ENCODE peak calls at places on chromosomes 16 and 17, in five cellular contexts. One of them, this sample, is unnamed.

GRCh38 chr17:28493467-28493866 is 12.7 kb upstream of the FOXN1 start:
- DNase-seq in suprapubic skin: no peak
- DNase-seq in Peyer's patch: no peak
- DNase-seq in MCF 10A: no peak
- DNase-seq in neural crest cell: no peak
- DNase-seq in this sample: no peak

GRCh38 chr16:65249768-65250167 is 127.9 kb upstream of the CDH11 start:
- DNase-seq in neural crest cell: no peak
- DNase-seq in MCF 10A: no peak
- DNase-seq in suprapubic skin: no peak
- DNase-seq in Peyer's patch: no peak
- DNase-seq in this sample: no peak

GRCh38 chr17:76473541-76473985 is 6.2 kb downstream of the AANAT start:
- DNase-seq in suprapubic skin: no peak
- DNase-seq in neural crest cell: peak; percentile 36
- DNase-seq in MCF 10A: no peak
- DNase-seq in Peyer's patch: no peak
- DNase-seq in this sample: no peak

GRCh38 chr17:29390856-29391631 is 881 bp downstream of the TAOK1 start:
- DNase-seq in neural crest cell: peak; percentile 6
- DNase-seq in MCF 10A: peak; percentile 38
- DNase-seq in suprapubic skin: no peak
- DNase-seq in Peyer's patch: peak; percentile 50
- DNase-seq in this sample: peak; percentile 42

GRCh38 chr16:9048302-9048700 is 43.1 kb upstream of the HAPSTR1 start:
- DNase-seq in MCF 10A: no peak
- DNase-seq in Peyer's patch: no peak
- DNase-seq in suprapubic skin: no peak
- DNase-seq in neural crest cell: no peak
- DNase-seq in this sample: no peak

GRCh38 chr17:30550512-30551273 is 73.5 kb downstream of the GOSR1 start:
- DNase-seq in MCF 10A: peak; percentile 52
- DNase-seq in neural crest cell: no peak
- DNase-seq in Peyer's patch: peak; percentile 81
- DNase-seq in suprapubic skin: no peak
- DNase-seq in this sample: no peak

GRCh38 chr17:78965369-78965982 is 14.2 kb downstream of the LGALS3BP start:
- DNase-seq in suprapubic skin: no peak
- DNase-seq in neural crest cell: no peak
- DNase-seq in Peyer's patch: no peak
- DNase-seq in MCF 10A: no peak
- DNase-seq in this sample: no peak

GRCh38 chr17:73546770-73547345 is 97.4 kb downstream of the SDK2 start:
- DNase-seq in neural crest cell: no peak
- DNase-seq in Peyer's patch: peak; percentile 79
- DNase-seq in suprapubic skin: no peak
- DNase-seq in MCF 10A: peak; percentile 71
- DNase-seq in this sample: no peak

GRCh38 chr16:5046914-5047313 is 13.2 kb upstream of the NAGPA start:
- DNase-seq in suprapubic skin: no peak
- DNase-seq in Peyer's patch: no peak
- DNase-seq in neural crest cell: no peak
- DNase-seq in MCF 10A: no peak
- DNase-seq in this sample: no peak

GRCh38 chr17:8869416-8869815 is 1.9 kb upstream of the PIK3R6 start:
- DNase-seq in MCF 10A: no peak
- DNase-seq in neural crest cell: no peak
- DNase-seq in Peyer's patch: peak; percentile 40
- DNase-seq in suprapubic skin: no peak
- DNase-seq in this sample: no peak

GRCh38 chr17:29107933-29108805 is 65.2 kb downstream of the PIPOX start:
- DNase-seq in suprapubic skin: no peak
- DNase-seq in MCF 10A: peak; percentile 39
- DNase-seq in Peyer's patch: no peak
- DNase-seq in neural crest cell: no peak
- DNase-seq in this sample: no peak

GRCh38 chr17:16925461-16926060 is 46.4 kb downstream of the TNFRSF13B start:
- DNase-seq in Peyer's patch: peak; percentile 34
- DNase-seq in neural crest cell: no peak
- DNase-seq in suprapubic skin: peak; percentile 71
- DNase-seq in MCF 10A: no peak
- DNase-seq in this sample: no peak

GRCh38 chr16:61374071-61374470 is 662.2 kb downstream of the CDH8 start:
- DNase-seq in MCF 10A: no peak
- DNase-seq in Peyer's patch: no peak
- DNase-seq in suprapubic skin: no peak
- DNase-seq in neural crest cell: no peak
- DNase-seq in this sample: no peak

GRCh38 chr16:78129349-78129748 is 29.9 kb downstream of the WWOX start:
- DNase-seq in MCF 10A: no peak
- DNase-seq in suprapubic skin: no peak
- DNase-seq in Peyer's patch: no peak
- DNase-seq in neural crest cell: no peak
- DNase-seq in this sample: no peak

GRCh38 chr16:73067671-73068545 is 20.0 kb upstream of the ZFHX3 start:
- DNase-seq in Peyer's patch: peak; percentile 36
- DNase-seq in MCF 10A: no peak
- DNase-seq in suprapubic skin: no peak
- DNase-seq in neural crest cell: no peak
- DNase-seq in this sample: no peak

DNA sequence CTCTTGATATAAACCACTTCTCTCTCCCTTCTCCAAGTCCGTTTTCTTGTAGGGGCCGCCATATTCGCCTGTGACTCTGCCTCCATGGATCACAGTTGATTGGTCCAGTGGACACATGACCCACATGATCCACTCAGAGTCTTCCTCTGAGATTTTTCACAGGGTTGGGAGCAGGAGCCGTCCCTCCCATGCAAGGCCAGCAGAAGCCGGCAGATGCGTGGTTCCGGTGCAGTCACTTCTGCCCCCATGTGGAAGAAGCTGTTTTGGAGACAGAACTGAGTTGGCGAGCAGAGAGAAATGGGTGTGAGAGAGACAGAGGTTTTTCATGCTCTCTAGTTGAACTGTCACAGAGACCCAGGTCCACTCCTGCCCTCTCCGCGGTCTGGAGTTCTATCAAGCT is 83.3 kb downstream of the C16orf95 start:
- DNase-seq in neural crest cell: no peak
- DNase-seq in MCF 10A: no peak
- DNase-seq in suprapubic skin: no peak
- DNase-seq in Peyer's patch: no peak
- DNase-seq in this sample: no peak
- TF ChIP-seq CTCF in neural crest cell: no peak
- TF ChIP-seq CTCF in MCF 10A: no peak
- TF ChIP-seq CTCF in suprapubic skin: no peak
- TF ChIP-seq CTCF in Peyer's patch: no peak
- TF ChIP-seq CTCF in this sample: no peak

GRCh38 chr17:80511222-80512180 is 33.1 kb upstream of the RPTOR start:
- DNase-seq in neural crest cell: no peak
- DNase-seq in Peyer's patch: no peak
- DNase-seq in suprapubic skin: no peak
- DNase-seq in MCF 10A: no peak
- DNase-seq in this sample: no peak
- TF ChIP-seq CTCF in neural crest cell: no peak
- TF ChIP-seq CTCF in Peyer's patch: no peak
- TF ChIP-seq CTCF in suprapubic skin: no peak
- TF ChIP-seq CTCF in MCF 10A: no peak
- TF ChIP-seq CTCF in this sample: no peak

GRCh38 chr17:50426814-50427787 is 1.1 kb downstream of the ACSF2 start:
- DNase-seq in MCF 10A: peak; percentile 29
- DNase-seq in neural crest cell: no peak
- DNase-seq in suprapubic skin: no peak
- DNase-seq in Peyer's patch: peak; percentile 71
- DNase-seq in this sample: no peak
- TF ChIP-seq CTCF in MCF 10A: no peak
- TF ChIP-seq CTCF in neural crest cell: peak; percentile 46
- TF ChIP-seq CTCF in suprapubic skin: no peak
- TF ChIP-seq CTCF in Peyer's patch: no peak
- TF ChIP-seq CTCF in this sample: no peak

GRCh38 chr16:88755745-88756443 is 29.1 kb downstream of the PIEZO1 start:
- DNase-seq in Peyer's patch: no peak
- DNase-seq in neural crest cell: no peak
- DNase-seq in suprapubic skin: no peak
- DNase-seq in MCF 10A: no peak
- DNase-seq in this sample: no peak

GRCh38 chr16:88753600-88753999 is 31.4 kb downstream of the PIEZO1 start:
- DNase-seq in MCF 10A: no peak
- DNase-seq in Peyer's patch: no peak
- DNase-seq in neural crest cell: no peak
- DNase-seq in suprapubic skin: no peak
- DNase-seq in this sample: no peak

GRCh38 chr16:88753191-88753590 is 31.8 kb downstream of the PIEZO1 start:
- DNase-seq in Peyer's patch: no peak
- DNase-seq in suprapubic skin: no peak
- DNase-seq in MCF 10A: no peak
- DNase-seq in neural crest cell: no peak
- DNase-seq in this sample: no peak

GRCh38 chr16:88754109-88754911 is 30.7 kb downstream of the PIEZO1 start:
- DNase-seq in Peyer's patch: no peak
- DNase-seq in suprapubic skin: no peak
- DNase-seq in MCF 10A: no peak
- DNase-seq in neural crest cell: no peak
- DNase-seq in this sample: no peak

GRCh38 chr16:88754912-88755744 is 29.9 kb downstream of the PIEZO1 start:
- DNase-seq in neural crest cell: no peak
- DNase-seq in MCF 10A: peak; percentile 75
- DNase-seq in suprapubic skin: no peak
- DNase-seq in Peyer's patch: no peak
- DNase-seq in this sample: no peak
- TF ChIP-seq CTCF in neural crest cell: peak; percentile 56
- TF ChIP-seq CTCF in MCF 10A: no peak
- TF ChIP-seq CTCF in suprapubic skin: no peak
- TF ChIP-seq CTCF in Peyer's patch: no peak
- TF ChIP-seq CTCF in this sample: peak; percentile 43

GRCh38 chr17:50507871-50508572 is at the start of gene MYCBPAP:
- DNase-seq in suprapubic skin: peak; percentile 91
- DNase-seq in Peyer's patch: peak; percentile 92
- DNase-seq in MCF 10A: no peak
- DNase-seq in neural crest cell: peak; percentile 70
- DNase-seq in this sample: peak; percentile 79
- TF ChIP-seq CTCF in suprapubic skin: no peak
- TF ChIP-seq CTCF in Peyer's patch: no peak
- TF ChIP-seq CTCF in MCF 10A: no peak
- TF ChIP-seq CTCF in neural crest cell: no peak
- TF ChIP-seq CTCF in this sample: no peak

DNA sequence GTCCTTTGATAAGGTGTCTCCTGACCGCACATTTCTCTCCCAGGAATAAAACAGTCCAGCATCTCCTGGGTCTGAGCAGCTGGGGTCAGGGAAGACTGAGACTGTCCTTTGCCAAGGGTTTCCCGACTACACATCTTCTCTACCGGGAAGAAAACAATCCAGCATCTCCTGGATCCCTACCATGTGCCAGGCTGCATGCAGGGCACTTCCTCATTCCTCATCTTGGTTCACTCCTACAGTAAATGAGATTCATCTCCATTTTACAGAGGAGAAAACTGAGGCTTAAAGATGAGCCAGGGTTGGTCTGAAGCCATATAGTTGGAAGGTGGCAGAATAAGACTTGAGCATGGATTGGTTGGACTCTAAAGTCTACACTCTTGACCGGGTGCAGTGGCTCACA is 36.7 kb downstream of the NOG start:
- DNase-seq in Peyer's patch: no peak
- DNase-seq in MCF 10A: no peak
- DNase-seq in neural crest cell: no peak
- DNase-seq in suprapubic skin: no peak
- DNase-seq in this sample: no peak
- TF ChIP-seq CTCF in Peyer's patch: no peak
- TF ChIP-seq CTCF in MCF 10A: no peak
- TF ChIP-seq CTCF in neural crest cell: no peak
- TF ChIP-seq CTCF in suprapubic skin: no peak
- TF ChIP-seq CTCF in this sample: no peak

GRCh38 chr17:81422776-81423697 is 27.8 kb downstream of the BAHCC1 start:
- DNase-seq in MCF 10A: peak; percentile 96
- DNase-seq in suprapubic skin: no peak
- DNase-seq in Peyer's patch: no peak
- DNase-seq in neural crest cell: no peak
- DNase-seq in this sample: no peak
- TF ChIP-seq CTCF in MCF 10A: no peak
- TF ChIP-seq CTCF in suprapubic skin: no peak
- TF ChIP-seq CTCF in Peyer's patch: no peak
- TF ChIP-seq CTCF in neural crest cell: no peak
- TF ChIP-seq CTCF in this sample: no peak

This sample was measured in mesothelial cell of epicardium.